ENCODE peak calls at places on chromosomes 2 and 18, in ten cellular contexts. J is fibroblast of lung, L is brain microvascular endothelial cell, D is fibroblast of pulmonary artery, W is ascending aorta, K is GM06990, R is cardiac muscle cell, T is breast epithelium, V is fibroblast of mammary gland, C is lower lobe of right lung. Y is an unnamed sample.

GRCh38 chr2:13000644-13001375 is 284.1 kb downstream of the TRIB2 start:
- DNase-seq in J (peak), L (no peak), D (peak), W (no peak), K (no peak), R (peak), T (no peak), V (peak), C (no peak), Y (no peak)

GRCh38 chr2:141399270-141399669 is 731.5 kb downstream of the LRP1B start:
- DNase-seq in J (peak), L (no peak), D (peak), W (no peak), K (no peak), R (peak), T (no peak), V (peak), C (no peak), Y (no peak)

GRCh38 chr2:73281244-73281643 is 3.0 kb downstream of the FBXO41 start:
- DNase-seq in J (no peak), L (no peak), D (no peak), W (no peak), K (no peak), R (no peak), T (no peak), V (peak), C (no peak), Y (no peak)

GRCh38 chr2:64866797-64867196 is 122.4 kb upstream of the SLC1A4 start:
- DNase-seq in J (peak), L (peak), D (peak), W (no peak), K (no peak), R (peak), T (peak), V (peak), C (no peak), Y (peak)

GRCh38 chr2:60499651-60500300 is 53.7 kb downstream of the BCL11A start:
- DNase-seq in J (no peak), L (no peak), D (no peak), W (no peak), K (no peak), R (no peak), T (no peak), V (no peak), C (no peak), Y (no peak)

GRCh38 chr2:207064128-207064694 is 101.5 kb downstream of the KLF7 start:
- DNase-seq in J (no peak), L (no peak), D (no peak), W (no peak), K (no peak), R (no peak), T (no peak), V (no peak), C (no peak), Y (no peak)

GRCh38 chr2:3211256-3211970 is 166.2 kb downstream of the EIPR1 start:
- DNase-seq in J (no peak), L (no peak), D (no peak), W (no peak), K (no peak), R (no peak), T (no peak), V (no peak), C (no peak), Y (no peak)

GRCh38 chr2:123258864-123259263 is 766.2 kb upstream of the CNTNAP5 start:
- DNase-seq in J (no peak), L (no peak), D (no peak), W (no peak), K (no peak), R (no peak), T (no peak), V (no peak), C (no peak), Y (no peak)

GRCh38 chr2:128373346-128374000 is 54.8 kb upstream of the HS6ST1 start:
- DNase-seq in J (no peak), L (no peak), D (no peak), W (no peak), K (no peak), R (no peak), T (peak), V (no peak), C (no peak), Y (no peak)

GRCh38 chr2:215437614-215438013 is 1.7 kb upstream of the FN1 start:
- DNase-seq in J (no peak), L (no peak), D (peak), W (no peak), K (no peak), R (peak), T (no peak), V (peak), C (no peak), Y (no peak)

GRCh38 chr18:65751145-65752085 is 603 bp downstream of the CDH7 start:
- DNase-seq in J (peak), L (no peak), D (no peak), W (no peak), K (no peak), R (no peak), T (no peak), V (no peak), C (peak), Y (no peak)

GRCh38 chr2:15155959-15156574 is 405.1 kb downstream of the NBAS start:
- DNase-seq in J (no peak), L (no peak), D (no peak), W (no peak), K (no peak), R (no peak), T (no peak), V (no peak), C (no peak), Y (no peak)

GRCh38 chr2:190649035-190649797 is at the start of gene NAB1:
- DNase-seq in J (peak), L (peak), D (peak), W (no peak), K (peak), R (peak), T (peak), V (no peak), C (peak), Y (no peak)

GRCh38 chr18:59446012-59446411 is 86.9 kb upstream of the LMAN1 start:
- DNase-seq in J (peak), L (peak), D (peak), W (no peak), K (no peak), R (peak), T (no peak), V (peak), C (no peak), Y (peak)

GRCh38 chr2:127146820-127147502 is 40.0 kb upstream of the BIN1 start:
- DNase-seq in J (peak), L (no peak), D (no peak), W (no peak), K (no peak), R (no peak), T (no peak), V (peak), C (no peak), Y (no peak)

GRCh38 chr2:204683384-204683783 is 138.1 kb downstream of the PARD3B start:
- DNase-seq in J (no peak), L (no peak), D (no peak), W (no peak), K (no peak), R (no peak), T (no peak), V (no peak), C (no peak), Y (no peak)

GRCh38 chr2:204678031-204678430 is 132.8 kb downstream of the PARD3B start:
- DNase-seq in J (no peak), L (no peak), D (no peak), W (no peak), K (peak), R (no peak), T (no peak), V (no peak), C (no peak), Y (no peak)

GRCh38 chr2:204680576-204680975 is 135.3 kb downstream of the PARD3B start:
- DNase-seq in J (peak), L (no peak), D (peak), W (no peak), K (no peak), R (peak), T (no peak), V (no peak), C (no peak), Y (no peak)

GRCh38 chr2:204686415-204686814 is 141.1 kb downstream of the PARD3B start:
- DNase-seq in J (peak), L (no peak), D (no peak), W (no peak), K (no peak), R (no peak), T (no peak), V (no peak), C (no peak), Y (no peak)

GRCh38 chr2:204681412-204681811 is 136.1 kb downstream of the PARD3B start:
- DNase-seq in J (peak), L (no peak), D (no peak), W (no peak), K (no peak), R (no peak), T (no peak), V (no peak), C (no peak), Y (no peak)
- TF ChIP-seq CTCF in J (no peak), L (no peak), D (no peak), W (no peak), K (no peak), R (no peak), T (no peak), V (no peak), C (no peak), Y (no peak)

GRCh38 chr2:105711394-105711793 is 33.3 kb upstream of the NCK2 start:
- DNase-seq in J (no peak), L (no peak), D (no peak), W (no peak), K (no peak), R (no peak), T (no peak), V (no peak), C (no peak), Y (no peak)
- H3K4me3 ChIP-seq in J (no peak), L (no peak), D (no peak), W (no peak), K (no peak), R (no peak), T (no peak), V (no peak), C (no peak), Y (no peak)

GRCh38 chr2:66587216-66587615 is 152.3 kb downstream of the MEIS1 start:
- DNase-seq in J (peak), L (no peak), D (no peak), W (no peak), K (no peak), R (peak), T (no peak), V (no peak), C (no peak), Y (no peak)
- TF ChIP-seq CTCF in J (peak), L (peak), D (peak), W (no peak), K (no peak), R (peak), T (no peak), V (peak), C (no peak), Y (peak)

GRCh38 chr2:45755585-45756330 is 104.3 kb downstream of the PRKCE start:
- DNase-seq in J (peak), L (peak), D (no peak), W (no peak), K (no peak), R (peak), T (no peak), V (peak), C (no peak), Y (peak)
- H3K4me3 ChIP-seq in J (no peak), L (no peak), D (no peak), W (no peak), K (no peak), R (no peak), T (no peak), V (no peak), C (no peak), Y (no peak)

Y was measured in AG09309.